ENCODE peak calls at places on chromosomes 12 and 14, in eight cellular contexts. H, N, K, G, F, U, I and E are unnamed samples.

GRCh38 chr14:87002831-87003230 is 990.2 kb downstream of the GALC start:
- DNase-seq in H (no peak), N (no peak), K (no peak), G (no peak), F (no peak), U (no peak), I (no peak), E (no peak)

GRCh38 chr12:45268672-45269406 is 52.9 kb downstream of the ANO6 start:
- DNase-seq in H (peak), N (peak), K (peak), G (peak), F (peak), U (peak), I (peak), E (peak)

GRCh38 chr14:69321601-69322330 is 61.8 kb downstream of the GALNT16 start:
- DNase-seq in H (peak), N (no peak), K (peak), G (no peak), F (no peak), U (peak), I (no peak), E (no peak)

GRCh38 chr12:103933237-103933636 is 3.0 kb downstream of the HSP90B1 start:
- DNase-seq in H (no peak), N (no peak), K (peak), G (no peak), F (no peak), U (no peak), I (peak), E (no peak)

GRCh38 chr12:14260011-14260993 is 105.2 kb upstream of the ATF7IP start:
- DNase-seq in H (peak), N (no peak), K (peak), G (peak), F (no peak), U (peak), I (peak), E (peak)

GRCh38 chr12:16586350-16587109 is 19.4 kb downstream of the LMO3 start:
- DNase-seq in H (no peak), N (no peak), K (no peak), G (peak), F (no peak), U (no peak), I (no peak), E (no peak)

GRCh38 chr12:124188561-124189405 is 106.1 kb upstream of the RFLNA start:
- DNase-seq in H (no peak), N (no peak), K (peak), G (no peak), F (no peak), U (peak), I (no peak), E (peak)

GRCh38 chr14:58663494-58664111 is 25.8 kb downstream of the DACT1 start:
- DNase-seq in H (no peak), N (no peak), K (peak), G (no peak), F (no peak), U (no peak), I (no peak), E (peak)

GRCh38 chr12:9143929-9144328 is 28.2 kb upstream of the A2M start:
- DNase-seq in H (no peak), N (no peak), K (no peak), G (no peak), F (no peak), U (no peak), I (no peak), E (no peak)

GRCh38 chr14:35470775-35471174 is 63.2 kb upstream of the INSM2 start:
- DNase-seq in H (no peak), N (no peak), K (peak), G (no peak), F (no peak), U (peak), I (peak), E (no peak)

GRCh38 chr14:73368621-73369020 is 89.7 kb downstream of the NUMB start:
- DNase-seq in H (no peak), N (no peak), K (peak), G (no peak), F (no peak), U (no peak), I (no peak), E (no peak)

GRCh38 chr12:20194171-20194570 is 174.2 kb upstream of the PDE3A start:
- DNase-seq in H (no peak), N (no peak), K (peak), G (no peak), F (no peak), U (no peak), I (peak), E (no peak)

GRCh38 chr14:55333785-55334485 is 62.7 kb downstream of the FBXO34 start:
- DNase-seq in H (no peak), N (no peak), K (peak), G (no peak), F (no peak), U (peak), I (no peak), E (no peak)

GRCh38 chr12:7155471-7156034 is 25.4 kb downstream of the CLSTN3 start:
- DNase-seq in H (no peak), N (no peak), K (no peak), G (no peak), F (no peak), U (peak), I (no peak), E (no peak)

GRCh38 chr14:53180272-53181221 is 27.4 kb upstream of the DDHD1 start:
- DNase-seq in H (no peak), N (peak), K (peak), G (no peak), F (no peak), U (no peak), I (peak), E (no peak)

GRCh38 chr12:48934312-48934706 is 9.0 kb upstream of the FKBP11 start:
- DNase-seq in H (no peak), N (no peak), K (peak), G (no peak), F (peak), U (peak), I (no peak), E (no peak)

GRCh38 chr12:80684077-80684495 is 23.3 kb upstream of the MYF6 start:
- DNase-seq in H (no peak), N (no peak), K (no peak), G (no peak), F (no peak), U (no peak), I (peak), E (no peak)

DNA sequence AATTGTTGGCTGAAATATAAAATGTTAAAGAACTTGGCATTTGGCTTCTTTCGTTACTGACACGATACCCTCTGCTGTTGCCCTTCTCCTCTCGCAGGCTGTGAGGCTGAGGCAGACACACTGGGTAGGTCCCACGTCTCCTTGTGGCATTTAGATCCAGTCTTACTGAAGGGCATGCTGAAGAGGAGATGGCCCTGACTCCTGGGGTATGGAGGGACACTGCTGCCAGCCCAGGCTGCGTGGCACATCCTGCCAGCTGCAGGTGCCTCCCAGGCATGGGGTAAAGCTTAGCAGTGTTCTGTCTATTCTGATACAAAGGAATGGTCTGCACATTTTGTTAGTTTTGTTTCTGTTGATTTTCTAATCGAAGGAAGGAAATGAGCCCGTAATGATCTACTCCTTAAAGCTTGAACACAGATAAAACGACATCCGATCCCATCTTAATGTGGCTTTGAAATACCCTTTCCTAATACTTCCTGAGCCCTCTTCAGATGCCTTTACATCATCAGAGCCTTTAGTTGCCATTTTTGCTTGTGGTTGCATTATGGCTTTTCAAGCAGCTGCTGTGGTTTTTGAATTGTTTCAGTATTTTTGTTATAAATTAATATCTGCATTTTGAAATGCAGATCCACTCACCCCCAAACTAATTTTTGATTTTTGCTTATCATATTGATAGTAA is 61.1 kb downstream of the WDR20 start:
- DNase-seq in H (no peak), N (no peak), K (no peak), G (no peak), F (no peak), U (no peak), I (no peak), E (no peak)
- H3K4me3 ChIP-seq in H (no peak), N (no peak), K (no peak), G (no peak), F (no peak), U (no peak), I (no peak), E (no peak)

DNA sequence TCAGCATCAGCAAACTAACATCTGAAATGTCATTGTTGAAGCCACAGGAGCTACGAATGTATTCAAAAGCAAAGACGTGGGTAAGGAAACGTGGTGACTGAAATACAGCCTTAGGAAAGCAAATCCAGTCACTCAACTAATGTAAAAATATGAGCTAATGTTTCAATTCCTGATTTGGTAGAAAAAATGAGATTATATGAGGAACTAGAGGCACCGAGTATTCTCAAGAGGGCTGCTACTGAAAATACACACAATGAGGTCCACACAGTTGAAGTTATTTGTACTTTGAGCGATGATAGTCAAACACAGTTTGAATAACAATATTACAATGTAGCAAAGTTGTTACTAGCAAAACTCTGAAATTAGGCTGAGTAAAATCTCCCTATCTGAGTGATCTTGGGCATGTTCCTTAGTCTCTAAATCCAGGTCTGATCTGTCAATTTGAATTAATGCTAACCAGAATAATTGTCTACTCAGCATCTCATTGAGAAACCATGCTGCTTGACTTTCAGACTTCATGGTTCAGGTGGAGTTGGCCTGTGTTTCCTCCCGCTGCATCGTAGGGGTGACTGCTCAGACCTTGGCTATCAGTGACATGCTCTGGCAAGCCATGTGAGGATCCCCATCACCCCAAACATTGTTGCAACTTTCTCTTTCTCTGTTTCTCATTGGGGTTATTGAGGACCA is 467.1 kb upstream of the SOX5 start:
- DNase-seq in H (no peak), N (peak), K (no peak), G (no peak), F (no peak), U (no peak), I (no peak), E (no peak)
- H3K4me3 ChIP-seq in H (no peak), N (no peak), K (no peak), G (no peak), F (no peak), U (no peak), I (no peak), E (no peak)

DNA sequence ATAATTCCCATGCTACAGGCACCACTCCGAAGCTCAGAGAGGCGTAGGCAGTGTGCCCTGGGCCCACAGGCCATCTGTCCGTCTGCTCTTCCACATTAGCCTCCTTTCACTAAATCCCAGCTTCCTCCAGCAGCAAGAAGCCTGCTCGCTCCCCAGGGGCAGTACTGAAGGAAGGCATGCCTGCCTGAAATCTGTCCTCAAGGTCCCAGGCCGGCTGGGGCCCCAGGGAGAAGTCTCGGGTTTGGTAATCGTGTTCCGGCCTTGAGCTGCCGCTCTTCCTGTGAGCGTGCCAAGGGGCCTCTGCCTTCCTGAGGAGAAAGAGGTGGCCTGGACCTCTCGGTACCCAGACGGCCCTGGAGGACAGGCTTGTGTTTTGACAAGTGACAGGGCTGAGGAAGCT is 15.2 kb upstream of the DLK1 start:
- DNase-seq in H (no peak), N (no peak), K (no peak), G (peak), F (no peak), U (no peak), I (no peak), E (no peak)
- H3K4me3 ChIP-seq in H (no peak), N (no peak), K (no peak), G (no peak), F (no peak), U (no peak), I (no peak), E (no peak)

DNA sequence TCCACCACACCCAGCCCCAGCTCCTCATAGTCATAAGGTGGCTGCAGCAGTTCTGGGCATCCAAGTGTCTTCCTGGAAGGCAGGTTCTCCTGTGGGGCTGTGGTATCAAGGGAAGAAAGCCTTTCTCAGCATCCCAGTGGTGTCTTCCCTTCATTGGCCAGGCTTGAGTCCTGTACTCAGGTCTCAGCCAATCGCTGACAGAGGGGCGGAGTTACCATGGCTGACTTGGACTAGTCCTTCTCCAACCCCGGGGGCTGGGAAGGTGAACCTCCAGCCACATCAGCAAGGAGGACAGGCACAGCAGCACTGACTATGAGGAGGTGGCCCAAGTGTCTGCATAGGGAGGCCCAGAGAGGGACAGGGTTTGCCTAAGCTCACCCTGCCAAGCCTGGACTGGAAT is 64.0 kb upstream of the SLC24A4 start:
- DNase-seq in H (no peak), N (peak), K (no peak), G (no peak), F (no peak), U (no peak), I (no peak), E (no peak)
- H3K4me3 ChIP-seq in H (no peak), N (no peak), K (no peak), G (no peak), F (no peak), U (no peak), I (no peak), E (no peak)

GRCh38 chr12:27344760-27345159 is 12.1 kb downstream of the BMAL2 start:
- DNase-seq in H (no peak), N (no peak), K (no peak), G (no peak), F (no peak), U (no peak), I (no peak), E (no peak)

GRCh38 chr12:27340971-27341370 is 8.3 kb downstream of the BMAL2 start:
- DNase-seq in H (no peak), N (no peak), K (no peak), G (no peak), F (no peak), U (peak), I (no peak), E (no peak)

GRCh38 chr12:27344246-27344645 is 11.6 kb downstream of the BMAL2 start:
- DNase-seq in H (no peak), N (no peak), K (peak), G (no peak), F (no peak), U (peak), I (no peak), E (no peak)

GRCh38 chr12:27343255-27344000 is 10.8 kb downstream of the BMAL2 start:
- DNase-seq in H (no peak), N (no peak), K (peak), G (no peak), F (no peak), U (peak), I (no peak), E (peak)

DNA sequence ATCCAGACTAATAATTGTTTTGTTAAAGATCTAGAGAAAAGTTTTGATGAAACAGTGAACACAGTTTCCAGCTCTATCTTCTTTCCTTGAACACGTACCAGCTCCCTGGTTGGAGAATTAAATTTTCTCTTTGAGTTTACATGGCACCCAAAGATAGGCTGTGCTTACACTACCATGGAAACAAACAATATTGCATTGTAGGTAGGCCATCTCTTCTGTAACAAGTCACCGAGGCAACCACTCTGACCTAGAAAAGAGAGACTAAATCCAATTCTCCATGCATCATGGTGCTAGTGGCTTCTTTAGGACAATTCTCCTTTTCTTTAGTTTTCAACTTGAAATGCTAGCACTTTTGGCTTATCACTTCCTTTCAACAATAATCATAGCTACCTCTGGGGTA is 9.9 kb downstream of the BMAL2 start:
- DNase-seq in H (no peak), N (no peak), K (no peak), G (no peak), F (no peak), U (no peak), I (no peak), E (no peak)
- H3K4me3 ChIP-seq in H (no peak), N (no peak), K (no peak), G (no peak), F (no peak), U (peak), I (no peak), E (no peak)

GRCh38 chr14:21536395-21537087 is 10.4 kb upstream of the SALL2 start:
- DNase-seq in H (no peak), N (no peak), K (no peak), G (no peak), F (no peak), U (no peak), I (peak), E (no peak)
- H3K4me3 ChIP-seq in H (peak), N (no peak), K (peak), G (no peak), F (no peak), U (no peak), I (peak), E (peak)

GRCh38 chr14:22978873-22979671 is 3.3 kb downstream of the AJUBA start:
- DNase-seq in H (peak), N (no peak), K (no peak), G (no peak), F (no peak), U (peak), I (no peak), E (no peak)

GRCh38 chr14:22981090-22982012 is 1.0 kb downstream of the AJUBA start:
- DNase-seq in H (no peak), N (no peak), K (no peak), G (no peak), F (no peak), U (peak), I (peak), E (no peak)

GRCh38 chr14:22980672-22981089 is 1.7 kb downstream of the AJUBA start:
- DNase-seq in H (no peak), N (no peak), K (no peak), G (peak), F (no peak), U (peak), I (peak), E (no peak)

GRCh38 chr14:22978487-22978837 is 3.9 kb downstream of the AJUBA start:
- DNase-seq in H (no peak), N (no peak), K (no peak), G (no peak), F (no peak), U (peak), I (no peak), E (no peak)

GRCh38 chr14:22979748-22980392 is 2.5 kb downstream of the AJUBA start:
- DNase-seq in H (no peak), N (no peak), K (no peak), G (no peak), F (no peak), U (no peak), I (no peak), E (no peak)
- H3K4me3 ChIP-seq in H (peak), N (no peak), K (peak), G (no peak), F (no peak), U (peak), I (peak), E (peak)

GRCh38 chr12:51388066-51388799 is 3.0 kb downstream of the GALNT6 start:
- DNase-seq in H (no peak), N (no peak), K (peak), G (no peak), F (no peak), U (peak), I (no peak), E (no peak)
- H3K4me3 ChIP-seq in H (no peak), N (no peak), K (no peak), G (no peak), F (no peak), U (peak), I (no peak), E (no peak)

DNA sequence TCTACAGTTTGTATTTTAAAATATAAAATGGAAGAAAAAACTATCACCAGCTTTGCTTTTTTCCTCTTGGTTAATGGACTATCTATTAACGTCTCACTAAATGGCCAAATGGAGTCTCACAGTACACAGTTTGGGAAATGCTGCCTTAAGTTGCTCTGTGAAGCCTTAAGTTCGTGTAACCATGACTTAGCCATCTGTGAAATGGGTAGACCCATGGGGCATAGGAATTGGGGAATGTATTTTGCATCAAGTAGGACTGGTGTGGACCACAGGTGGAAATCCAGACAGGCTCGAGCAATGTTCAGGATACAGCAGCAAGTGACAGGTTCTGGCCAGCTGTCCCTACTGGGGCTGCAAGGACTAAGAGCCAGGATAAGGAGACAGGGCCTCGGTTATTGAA is 4.8 kb downstream of the P2RX7 start:
- DNase-seq in H (no peak), N (no peak), K (no peak), G (no peak), F (no peak), U (no peak), I (no peak), E (no peak)
- H3K4me3 ChIP-seq in H (no peak), N (no peak), K (no peak), G (no peak), F (no peak), U (no peak), I (no peak), E (no peak)

DNA sequence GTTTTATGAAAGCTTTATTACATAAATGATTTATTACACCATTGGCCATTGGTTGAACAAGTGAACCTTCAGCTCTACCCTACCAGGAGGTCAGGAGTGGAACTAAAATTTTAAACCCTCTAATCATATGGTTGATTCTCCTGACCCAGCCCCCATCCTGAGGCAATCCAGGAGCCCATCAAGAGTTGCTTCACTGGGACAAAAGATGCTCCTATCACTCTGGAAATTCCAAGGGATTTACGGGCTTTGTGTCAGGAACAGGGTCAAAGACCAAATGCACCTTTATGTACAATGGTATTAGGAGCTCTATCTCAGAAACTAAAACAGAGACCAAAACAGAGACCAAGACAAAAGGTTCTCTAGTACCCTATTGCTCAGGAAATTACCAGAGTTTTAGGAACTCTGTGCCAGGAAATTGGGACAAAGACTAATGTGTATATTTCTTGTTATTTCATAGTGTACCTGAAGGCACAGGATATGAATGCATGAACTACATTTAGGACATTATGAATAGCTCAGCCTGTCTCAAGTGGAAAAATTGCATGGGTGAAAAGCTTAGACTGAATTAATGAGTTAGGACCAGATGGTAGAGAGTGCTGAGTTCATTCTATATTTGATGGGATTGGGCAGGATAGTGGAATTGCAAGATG is 171.7 kb upstream of the FLRT2 start:
- DNase-seq in H (no peak), N (no peak), K (no peak), G (no peak), F (no peak), U (no peak), I (peak), E (no peak)
- H3K4me3 ChIP-seq in H (no peak), N (no peak), K (no peak), G (no peak), F (no peak), U (no peak), I (no peak), E (no peak)